ENCODE peak calls at places on chromosome 18, in seven cellular contexts. I is upper lobe of right lung; A is activated naive CD8-positive, alpha-beta T cell treated with anti-CD3 and anti-CD28 coated beads, Interleukin-2, amount 10 ng/mL, durations not matched to agents 7 days and 5 days; Q is left ventricle myocardium superior; G is IMR-90; O is psoas muscle; W is WTC11. M is an unnamed sample.

GRCh38 chr18:10424576-10425314 is 29.7 kb upstream of the APCDD1 start:
- ATAC-seq in I (peak; percentile 46), A (no peak), Q (peak; percentile 76), G (no peak), O (peak; percentile 55), W (no peak), M (no peak)

GRCh38 chr18:61591200-61591719 is 258.0 kb downstream of the CDH20 start:
- ATAC-seq in I (no peak), A (no peak), Q (peak; percentile 33), G (no peak), O (no peak), W (no peak), M (no peak)

GRCh38 chr18:76619342-76620315 is 124.6 kb upstream of the ZNF516 start:
- ATAC-seq in I (peak; percentile 73), A (peak; percentile 26), Q (peak; percentile 89), G (peak; percentile 68), O (peak; percentile 72), W (peak; percentile 67), M (no peak)

GRCh38 chr18:78965917-78966878 is 13.4 kb upstream of the SALL3 start:
- ATAC-seq in I (peak; percentile 18), A (no peak), Q (no peak), G (no peak), O (no peak), W (no peak), M (no peak)

GRCh38 chr18:13831864-13832508 is 8.0 kb downstream of the MC5R start:
- ATAC-seq in I (no peak), A (no peak), Q (no peak), G (no peak), O (no peak), W (peak; percentile 80), M (peak; percentile 27)

GRCh38 chr18:3235846-3236245 is 11.8 kb upstream of the MYL12A start:
- ATAC-seq in I (no peak), A (peak; percentile 45), Q (peak; percentile 17), G (no peak), O (no peak), W (no peak), M (no peak)

GRCh38 chr18:53375641-53376040 is 848.8 kb downstream of the MBD2 start:
- ATAC-seq in I (peak; percentile 89), A (no peak), Q (no peak), G (no peak), O (no peak), W (peak; percentile 39), M (no peak)

GRCh38 chr18:23871410-23871809 is 143.1 kb upstream of the TTC39C start:
- ATAC-seq in I (peak; percentile 54), A (peak; percentile 100), Q (peak; percentile 44), G (no peak), O (no peak), W (peak; percentile 45), M (peak; percentile 71)

GRCh38 chr18:32732165-32732564 is 40.7 kb downstream of the KLHL14 start:
- ATAC-seq in I (no peak), A (no peak), Q (no peak), G (no peak), O (no peak), W (no peak), M (no peak)

GRCh38 chr18:13437801-13438506 is 219.4 kb downstream of the LDLRAD4 start:
- ATAC-seq in I (no peak), A (peak; percentile 86), Q (peak; percentile 16), G (no peak), O (no peak), W (no peak), M (no peak)

GRCh38 chr18:26103579-26103978 is 13.2 kb upstream of the SS18 start:
- ATAC-seq in I (peak; percentile 78), A (no peak), Q (no peak), G (no peak), O (no peak), W (peak; percentile 99), M (no peak)

GRCh38 chr18:9174302-9174701 is 37.7 kb downstream of the ANKRD12 start:
- ATAC-seq in I (peak; percentile 77), A (no peak), Q (peak; percentile 20), G (no peak), O (no peak), W (no peak), M (no peak)

GRCh38 chr18:56252456-56252855 is 385.9 kb downstream of the TXNL1 start:
- ATAC-seq in I (no peak), A (no peak), Q (no peak), G (no peak), O (no peak), W (no peak), M (no peak)

GRCh38 chr18:49561127-49561376 is 805 bp upstream of the LIPG start:
- ATAC-seq in I (no peak), A (no peak), Q (peak; percentile 6), G (no peak), O (no peak), W (peak; percentile 8), M (peak; percentile 35)

GRCh38 chr18:12857991-12858544 is 26.0 kb downstream of the PTPN2 start:
- ATAC-seq in I (no peak), A (peak; percentile 32), Q (no peak), G (no peak), O (no peak), W (no peak), M (no peak)

GRCh38 chr18:28034567-28034966 is 142.4 kb downstream of the CDH2 start:
- ATAC-seq in I (no peak), A (no peak), Q (no peak), G (no peak), O (no peak), W (no peak), M (no peak)

GRCh38 chr18:9866627-9867453 is 18.9 kb upstream of the TXNDC2 start:
- ATAC-seq in I (peak; percentile 77), A (no peak), Q (no peak), G (no peak), O (no peak), W (no peak), M (no peak)

GRCh38 chr18:62554083-62554815 is 31.4 kb downstream of the ZCCHC2 start:
- ATAC-seq in I (no peak), A (no peak), Q (no peak), G (no peak), O (no peak), W (no peak), M (no peak)

GRCh38 chr18:51569153-51569552 is 371.7 kb upstream of the MEX3C start:
- ATAC-seq in I (no peak), A (no peak), Q (peak; percentile 91), G (no peak), O (peak; percentile 19), W (no peak), M (no peak)

GRCh38 chr18:12703096-12703567 is 290 bp downstream of the PSMG2 start:
- ATAC-seq in I (no peak), A (peak; percentile 59), Q (peak; percentile 64), G (no peak), O (peak; percentile 74), W (no peak), M (peak; percentile 6)

GRCh38 chr18:77086034-77086433 is 46.5 kb downstream of the MBP start:
- ATAC-seq in I (no peak), A (no peak), Q (no peak), G (peak; percentile 50), O (peak; percentile 74), W (no peak), M (peak; percentile 90)

GRCh38 chr18:3305354-3305762 is 43.4 kb downstream of the MYL12B start:
- ATAC-seq in I (peak; percentile 46), A (peak; percentile 89), Q (no peak), G (peak; percentile 98), O (no peak), W (no peak), M (peak; percentile 99)

GRCh38 chr18:13139885-13140450 is 78.6 kb upstream of the LDLRAD4 start:
- ATAC-seq in I (no peak), A (no peak), Q (no peak), G (no peak), O (no peak), W (no peak), M (no peak)

GRCh38 chr18:12848405-12848804 is 35.6 kb downstream of the PTPN2 start:
- ATAC-seq in I (no peak), A (no peak), Q (no peak), G (no peak), O (no peak), W (no peak), M (no peak)

GRCh38 chr18:35484034-35484433 is 13.7 kb downstream of the INO80C start:
- ATAC-seq in I (no peak), A (no peak), Q (no peak), G (no peak), O (no peak), W (no peak), M (no peak)

GRCh38 chr18:23825978-23826405 is 136.7 kb downstream of the LAMA3 start:
- ATAC-seq in I (peak; percentile 81), A (peak; percentile 39), Q (peak; percentile 96), G (no peak), O (peak; percentile 96), W (no peak), M (peak; percentile 17)

GRCh38 chr18:6820314-6820713 is 90.8 kb downstream of the ARHGAP28 start:
- ATAC-seq in I (no peak), A (no peak), Q (no peak), G (no peak), O (no peak), W (no peak), M (no peak)

M was measured in SK-N-SH treated with all-trans-retinoic acid at 6 μM for 48 hours.